ENCODE peak calls at places on chromosomes 1 and 21, in ten cellular contexts. U, O, G, J, I, S, P, Q, L and X are unnamed samples.
A peak's percentile ranks its signal among the peaks of the same experiment; 100 is the strongest.

GRCh38 chr1:64487061-64487460 is 17.1 kb downstream of the CACHD1 start:
- DNase-seq in U (no peak), O (no peak), G (no peak), J (no peak), I (no peak), S (no peak), P (no peak), Q (no peak), L (no peak), X (no peak)

GRCh38 chr1:2047749-2048729 is 2.2 kb upstream of the PRKCZ start:
- DNase-seq in U (no peak), O (no peak), G (no peak), J (no peak), I (no peak), S (no peak), P (no peak), Q (no peak), L (peak; percentile 80), X (no peak)

GRCh38 chr1:236844499-236845271 is 49.6 kb downstream of the MTR start:
- DNase-seq in U (no peak), O (no peak), G (no peak), J (no peak), I (no peak), S (no peak), P (no peak), Q (peak; percentile 72), L (no peak), X (no peak)

GRCh38 chr1:3125546-3126368 is 56.8 kb downstream of the PRDM16 start:
- DNase-seq in U (no peak), O (no peak), G (peak; percentile 68), J (no peak), I (no peak), S (no peak), P (no peak), Q (no peak), L (no peak), X (no peak)

GRCh38 chr1:227042292-227042691 is 102.2 kb downstream of the COQ8A start:
- DNase-seq in U (no peak), O (no peak), G (no peak), J (no peak), I (no peak), S (no peak), P (no peak), Q (no peak), L (no peak), X (no peak)

GRCh38 chr1:82565546-82565945 is 764.8 kb downstream of the ADGRL2 start:
- DNase-seq in U (no peak), O (no peak), G (no peak), J (no peak), I (no peak), S (no peak), P (no peak), Q (peak; percentile 3), L (no peak), X (no peak)

GRCh38 chr1:11648039-11648438 is 6.2 kb downstream of the FBXO2 start:
- DNase-seq in U (no peak), O (no peak), G (no peak), J (peak; percentile 40), I (no peak), S (no peak), P (no peak), Q (no peak), L (no peak), X (no peak)

GRCh38 chr1:171188388-171189266 is 3.5 kb downstream of the FMO2 start:
- DNase-seq in U (peak; percentile 51), O (peak; percentile 25), G (peak; percentile 61), J (peak; percentile 41), I (no peak), S (peak; percentile 27), P (no peak), Q (peak; percentile 78), L (peak; percentile 23), X (peak; percentile 23)

GRCh38 chr1:151831256-151831591 is 378 bp downstream of the RORC start:
- DNase-seq in U (no peak), O (no peak), G (no peak), J (no peak), I (no peak), S (no peak), P (no peak), Q (no peak), L (no peak), X (no peak)

GRCh38 chr1:27357281-27358037 is 9.3 kb downstream of the MAP3K6 start:
- DNase-seq in U (peak; percentile 93), O (peak; percentile 77), G (peak; percentile 83), J (peak; percentile 76), I (peak; percentile 95), S (peak; percentile 70), P (peak; percentile 80), Q (peak; percentile 78), L (peak; percentile 86), X (peak; percentile 77)

GRCh38 chr1:104018922-104019674 is 269.4 kb downstream of the AMY1C start:
- DNase-seq in U (no peak), O (no peak), G (no peak), J (no peak), I (peak; percentile 52), S (no peak), P (no peak), Q (no peak), L (no peak), X (no peak)

GRCh38 chr1:176701151-176701866 is 238.3 kb downstream of the PAPPA2 start:
- DNase-seq in U (no peak), O (no peak), G (no peak), J (no peak), I (no peak), S (no peak), P (no peak), Q (no peak), L (no peak), X (no peak)

GRCh38 chr1:26578167-26578566 is 48.6 kb downstream of the RPS6KA1 start:
- DNase-seq in U (no peak), O (no peak), G (no peak), J (no peak), I (no peak), S (no peak), P (no peak), Q (no peak), L (no peak), X (no peak)

GRCh38 chr1:15755643-15756040 is 3.0 kb upstream of the FBLIM1 start:
- DNase-seq in U (no peak), O (no peak), G (no peak), J (no peak), I (peak; percentile 84), S (no peak), P (no peak), Q (no peak), L (peak; percentile 60), X (no peak)

GRCh38 chr1:3459940-3460652 is 5.6 kb downstream of the ARHGEF16 start:
- DNase-seq in U (no peak), O (no peak), G (peak; percentile 58), J (no peak), I (no peak), S (no peak), P (no peak), Q (peak; percentile 20), L (peak; percentile 91), X (peak; percentile 79)

GRCh38 chr21:33286600-33287456 is 20.7 kb downstream of the IL10RB start:
- DNase-seq in U (no peak), O (peak; percentile 36), G (peak; percentile 47), J (peak; percentile 39), I (peak; percentile 81), S (no peak), P (no peak), Q (no peak), L (no peak), X (peak; percentile 59)

DNA sequence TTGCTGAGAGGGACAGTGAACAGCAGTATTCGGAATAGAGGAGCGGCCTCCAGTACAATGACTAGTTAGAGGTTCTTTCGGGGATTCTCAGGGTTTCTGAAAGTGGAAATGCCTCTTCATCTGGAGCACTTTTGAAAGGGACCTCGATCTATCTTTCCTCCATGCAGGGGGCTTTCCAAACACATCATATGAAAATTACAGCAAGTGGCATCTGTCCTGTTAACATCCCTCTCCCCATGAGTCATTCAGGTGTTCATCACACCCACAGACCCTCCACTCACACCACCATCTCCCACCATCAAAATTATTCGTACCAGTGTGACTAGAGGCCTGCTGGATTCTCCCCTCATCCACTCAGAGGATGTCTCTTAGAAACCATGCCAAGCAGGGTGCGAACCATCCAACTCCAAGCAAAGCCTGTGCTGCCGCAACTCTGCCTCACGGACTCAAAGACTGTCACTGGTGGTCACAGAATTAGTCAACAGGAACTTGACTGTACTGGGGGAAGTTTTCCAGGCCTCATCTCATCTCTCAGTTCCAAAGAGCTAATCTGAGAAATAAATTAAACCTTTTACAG is 211.1 kb downstream of the MRPL39 start:
- DNase-seq in U (no peak), O (no peak), G (no peak), J (no peak), I (no peak), S (no peak), P (peak; percentile 79), Q (no peak), L (no peak), X (no peak)
- H3K4me3 ChIP-seq in U (no peak overlapping the region), O (no peak overlapping the region), G (no peak overlapping the region), J (no peak overlapping the region), I (no peak overlapping the region), S (no peak overlapping the region), P (peak overlapping the region; percentile 35), Q (no peak overlapping the region), L (no peak overlapping the region), X (no peak overlapping the region)

GRCh38 chr1:207454046-207454964 is at the start of gene CR2:
- DNase-seq in U (peak; percentile 73), O (peak; percentile 13), G (peak; percentile 54), J (peak; percentile 16), I (no peak), S (peak; percentile 50), P (peak; percentile 87), Q (peak; percentile 68), L (peak; percentile 64), X (peak; percentile 10)
- TF ChIP-seq CTCF in U (peak; percentile 60), O (no peak), G (peak; percentile 32), J (no peak), I (no peak), S (peak; percentile 53), P (peak; percentile 74), Q (no peak), L (no peak), X (no peak)

GRCh38 chr21:37562920-37563640 is 196.5 kb downstream of the DYRK1A start:
- DNase-seq in U (no peak), O (no peak), G (peak; percentile 53), J (no peak), I (peak; percentile 87), S (no peak), P (no peak), Q (no peak), L (peak; percentile 62), X (peak; percentile 25)
- H3K4me3 ChIP-seq in U (peak overlapping the region; percentile 96), O (peak overlapping the region; percentile 54), G (peak overlapping the region; percentile 45), J (peak overlapping the region; percentile 80), I (peak overlapping the region; percentile 65), S (peak overlapping the region; percentile 83), P (peak overlapping the region; percentile 80), Q (peak overlapping the region; percentile 21), L (peak overlapping the region; percentile 56), X (peak overlapping the region; percentile 55)

DNA sequence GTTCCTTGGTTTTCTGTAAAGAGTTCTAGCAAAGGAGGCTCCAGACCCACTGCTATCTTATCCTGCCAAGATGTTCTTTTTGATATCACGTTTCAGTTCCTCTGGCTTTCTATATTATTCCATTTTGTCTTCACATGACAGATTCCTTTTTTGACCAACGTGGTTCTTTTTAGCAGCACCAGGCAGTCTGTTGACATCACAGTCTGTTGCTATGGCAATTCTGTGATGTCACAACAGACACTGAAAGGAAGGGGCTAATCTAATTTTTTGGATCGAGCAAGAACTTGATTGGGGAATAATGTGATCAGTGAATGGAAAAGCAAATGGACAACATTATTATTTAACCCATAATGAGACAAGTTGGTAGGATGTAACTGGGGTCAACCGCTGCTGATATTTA is 64.5 kb upstream of the GOLT1A start:
- DNase-seq in U (no peak), O (no peak), G (no peak), J (no peak), I (no peak), S (no peak), P (no peak), Q (no peak), L (no peak), X (no peak)
- TF ChIP-seq CTCF in U (no peak), O (no peak), G (no peak), J (no peak), I (no peak), S (no peak), P (no peak), Q (no peak), L (no peak), X (no peak)